ENCODE peak calls at places on chromosomes 5 and 9, in four cellular contexts. Q, M, D and K are unnamed samples. For H3K4me1, the result is how much of the 10 kb centered on the place peaks cover.

GRCh38 chr9:5446451-5447236 is 3.7 kb upstream of the CD274 start:
- DNase-seq in Q (peak), M (no peak), D (no peak), K (no peak)

GRCh38 chr5:82584631-82585030 is 306.5 kb upstream of the RPS23 start:
- DNase-seq in Q (no peak), M (no peak), D (no peak), K (peak)

GRCh38 chr5:134477462-134478245 is 47.8 kb upstream of the JADE2 start:
- DNase-seq in Q (no peak), M (no peak), D (no peak), K (peak)

GRCh38 chr5:154519375-154519774 is 41.3 kb upstream of the HAND1 start:
- DNase-seq in Q (peak), M (peak), D (no peak), K (no peak)

GRCh38 chr5:111755942-111756353 is 1.0 kb downstream of the NREP start:
- DNase-seq in Q (peak), M (peak), D (no peak), K (no peak)

GRCh38 chr5:130138406-130139060 is 234.3 kb downstream of the CHSY3 start:
- DNase-seq in Q (no peak), M (peak), D (no peak), K (no peak)

GRCh38 chr5:69368458-69369368 is 607 bp downstream of the AK6 start:
- DNase-seq in Q (peak), M (peak), D (peak), K (no peak)

GRCh38 chr9:91117959-91118651 is 243.6 kb downstream of the AUH start:
- DNase-seq in Q (peak), M (peak), D (peak), K (peak)

GRCh38 chr9:111525056-111525977 is at the start of gene ZNF483:
- DNase-seq in Q (peak), M (peak), D (peak), K (peak)

DNA sequence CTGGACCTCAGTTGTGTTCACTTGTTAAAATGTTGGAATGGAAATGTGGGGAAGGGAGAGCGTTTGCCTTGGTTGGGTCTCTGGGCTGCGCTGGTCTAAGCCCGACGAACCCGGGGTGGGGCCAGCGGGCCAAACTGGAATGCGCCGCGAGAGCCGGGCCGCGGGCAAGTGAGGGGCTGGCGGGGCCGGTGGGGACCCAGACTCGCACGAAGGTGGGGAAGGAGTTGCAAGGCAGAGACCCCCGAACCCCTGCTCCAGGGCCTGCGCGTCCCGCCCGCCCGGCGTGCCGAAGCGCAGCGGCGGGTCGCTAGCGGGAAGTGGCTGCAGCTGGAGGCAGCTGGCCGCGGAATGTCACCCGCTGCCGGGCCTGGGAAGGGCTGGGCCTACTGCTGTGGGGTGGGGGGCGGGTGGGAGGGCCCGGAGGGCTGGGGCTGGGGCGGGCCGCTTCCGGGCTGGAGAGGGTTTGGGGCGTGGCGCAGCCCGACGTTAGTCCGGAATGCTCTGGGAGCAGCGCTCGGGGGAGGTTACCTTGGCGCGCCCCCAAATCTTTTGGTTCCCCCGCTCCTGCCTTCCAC is 84.8 kb downstream of the DAB2IP start:
- DNase-seq in Q (peak), M (peak), D (peak), K (peak)
- H3K4me3 ChIP-seq in Q (peak), M (peak), D (peak), K (peak)

DNA sequence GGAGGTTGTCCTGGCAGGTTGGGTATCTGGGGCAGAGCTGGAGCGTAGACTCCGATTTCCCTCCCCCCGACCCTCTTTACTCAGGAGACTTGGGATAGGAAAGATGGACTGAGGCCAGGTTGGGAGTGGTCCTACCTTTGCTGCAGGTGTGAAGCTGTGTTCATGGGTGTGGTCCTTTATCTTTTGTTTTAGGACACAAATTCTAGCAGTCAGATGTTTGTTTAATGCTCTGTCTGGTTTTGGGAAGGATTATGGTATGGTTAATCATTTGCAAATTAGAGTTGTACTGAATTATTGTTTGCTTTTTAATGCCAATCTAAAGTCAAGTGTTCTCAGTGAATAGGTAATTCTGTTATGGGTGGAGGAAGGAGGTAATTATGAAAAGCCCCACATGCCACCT is 14.1 kb upstream of the FAM120AOS start:
- DNase-seq in Q (no peak), M (no peak), D (no peak), K (no peak)
- H3K4me1 ChIP-seq in Q (under half), M (under half), D (under half), K (under half)

DNA sequence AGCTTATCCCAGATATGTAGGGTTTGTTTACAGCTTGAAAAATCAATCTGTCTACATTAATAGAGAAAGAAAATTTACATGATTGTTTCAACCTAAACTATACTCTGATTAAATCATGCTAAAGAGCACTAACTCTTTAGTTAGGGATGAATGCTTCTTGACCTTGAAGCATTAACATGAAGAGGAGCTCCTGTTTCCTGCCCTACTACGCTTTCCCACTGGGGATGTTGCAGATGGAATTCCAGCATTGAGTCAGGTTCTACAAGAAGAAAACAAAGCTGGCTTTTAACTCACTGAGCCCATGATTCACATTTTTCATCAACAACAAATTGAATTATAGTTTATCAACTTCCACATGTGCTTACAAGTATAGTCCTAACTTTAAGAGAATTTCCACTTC is 471.3 kb downstream of the TMEM232 start:
- DNase-seq in Q (no peak), M (no peak), D (no peak), K (no peak)
- H3K4me3 ChIP-seq in Q (no peak), M (no peak), D (no peak), K (no peak)

GRCh38 chr5:125411163-125412050 is 665.0 kb upstream of the ZNF608 start:
- DNase-seq in Q (peak), M (peak), D (peak), K (no peak)
- H3K4me1 ChIP-seq in Q (under half), M (half or more), D (half or more), K (under half)